ENCODE peak calls at places on chromosomes 13 and 19, in seven cellular contexts. Y, O, M, I, Q, K and C are unnamed samples.

GRCh38 chr13:43573361-43573740 is 213.4 kb downstream of the ENOX1 start:
- DNase-seq in Y (peak; percentile 11), O (peak; percentile 31), M (no peak), I (no peak), Q (no peak), K (peak; percentile 39), C (no peak)

GRCh38 chr19:4557971-4558941 is 1.2 kb downstream of the SEMA6B start:
- DNase-seq in Y (no peak), O (peak; percentile 67), M (peak; percentile 47), I (peak; percentile 34), Q (no peak), K (no peak), C (no peak)

GRCh38 chr13:42547615-42548014 is 26.3 kb upstream of the TNFSF11 start:
- DNase-seq in Y (no peak), O (no peak), M (no peak), I (no peak), Q (no peak), K (no peak), C (no peak)

GRCh38 chr19:47186337-47187022 is 44.5 kb downstream of the BBC3 start:
- DNase-seq in Y (no peak), O (no peak), M (peak; percentile 24), I (no peak), Q (no peak), K (no peak), C (no peak)

GRCh38 chr19:48798937-48799336 is 11.9 kb downstream of the BCAT2 start:
- DNase-seq in Y (no peak), O (peak; percentile 77), M (peak; percentile 53), I (no peak), Q (no peak), K (peak; percentile 23), C (no peak)

GRCh38 chr13:94858856-94859811 is 146.8 kb upstream of the SOX21 start:
- DNase-seq in Y (no peak), O (peak; percentile 13), M (no peak), I (peak; percentile 36), Q (no peak), K (peak; percentile 47), C (peak; percentile 12)

GRCh38 chr13:45336025-45336800 is 4.8 kb downstream of the TPT1 start:
- DNase-seq in Y (no peak), O (peak; percentile 21), M (no peak), I (no peak), Q (no peak), K (no peak), C (no peak)

GRCh38 chr13:41496420-41497234 is 39.3 kb downstream of the RGCC start:
- DNase-seq in Y (peak; percentile 31), O (no peak), M (no peak), I (no peak), Q (no peak), K (peak; percentile 74), C (peak; percentile 20)

GRCh38 chr13:44267966-44268365 is 105.7 kb upstream of the SERP2 start:
- DNase-seq in Y (no peak), O (no peak), M (no peak), I (no peak), Q (no peak), K (peak; percentile 91), C (peak; percentile 62)

GRCh38 chr13:109859898-109860297 is 73.5 kb upstream of the IRS2 start:
- DNase-seq in Y (no peak), O (no peak), M (peak; percentile 28), I (no peak), Q (no peak), K (no peak), C (no peak)
- H3K4me3 ChIP-seq in Y (no peak overlapping the region), O (no peak overlapping the region), M (no peak overlapping the region), I (no peak overlapping the region), Q (no peak overlapping the region), K (no peak overlapping the region), C (no peak overlapping the region)

DNA sequence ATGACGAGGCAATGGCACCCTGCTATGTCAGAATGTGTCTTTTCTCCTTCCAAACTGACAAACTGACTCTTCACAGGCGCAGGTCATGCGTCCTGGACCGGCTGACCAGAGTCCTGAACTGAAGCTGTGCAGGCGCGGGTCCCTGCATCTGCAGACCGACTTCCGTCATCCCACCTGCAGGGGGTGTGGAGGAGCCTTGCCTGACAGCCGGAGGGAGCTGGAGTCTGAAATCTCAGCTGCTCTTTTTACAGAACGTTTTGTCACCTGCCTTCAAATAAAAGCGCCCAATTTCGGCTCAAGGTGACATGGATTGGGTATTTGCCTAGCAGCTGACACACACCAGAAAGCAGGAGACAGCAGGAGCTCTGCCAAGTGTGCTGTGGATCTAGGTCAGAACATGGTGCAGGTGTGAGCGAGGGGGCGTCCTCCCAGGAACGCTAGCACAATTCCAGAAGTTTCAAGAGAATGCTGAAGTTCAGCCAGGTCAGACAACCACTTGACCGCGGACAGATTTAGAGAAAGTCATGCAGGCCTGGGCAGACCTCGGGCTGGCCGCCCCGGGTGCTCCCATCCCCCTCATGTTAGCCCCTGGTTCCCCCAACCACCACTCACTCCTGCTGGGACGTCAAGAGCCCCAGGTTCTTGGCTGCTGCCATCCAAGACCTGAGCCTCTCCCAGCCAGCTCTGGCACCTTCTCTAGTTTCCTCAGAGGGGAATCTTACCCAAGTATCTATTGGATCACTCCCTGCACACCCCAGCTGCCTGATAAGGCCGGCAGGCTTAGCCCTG is 32.8 kb downstream of the ELL start:
- DNase-seq in Y (no peak), O (peak; percentile 85), M (no peak), I (no peak), Q (no peak), K (no peak), C (no peak)
- TF ChIP-seq CTCF in Y (peak; percentile 28), O (peak; percentile 68), M (peak; percentile 39), I (peak; percentile 16), Q (peak; percentile 10), K (peak; percentile 21), C (peak; percentile 25)

DNA sequence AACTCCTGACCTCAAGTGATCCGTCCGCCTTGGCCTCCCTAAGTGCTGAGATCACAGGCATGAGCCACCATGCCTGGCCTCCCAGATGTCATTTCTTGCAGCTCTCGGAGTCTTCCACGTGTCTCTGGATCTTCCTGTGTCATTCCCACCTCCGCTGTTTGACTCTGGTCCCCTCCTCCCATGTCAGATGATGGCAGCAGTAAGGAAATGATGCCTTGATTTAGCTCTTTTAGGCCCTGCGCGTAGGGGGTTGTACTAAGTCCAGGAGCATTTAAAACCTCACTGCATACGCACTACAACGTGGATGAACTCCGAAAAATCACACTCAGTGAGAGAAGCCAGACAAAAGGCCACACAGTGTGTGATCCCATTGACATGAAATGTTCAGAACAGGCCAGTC is 113.1 kb downstream of the GNG7 start:
- DNase-seq in Y (no peak), O (peak; percentile 0), M (no peak), I (no peak), Q (no peak), K (no peak), C (no peak)
- H3K4me3 ChIP-seq in Y (no peak overlapping the region), O (no peak overlapping the region), M (no peak overlapping the region), I (no peak overlapping the region), Q (no peak overlapping the region), K (no peak overlapping the region), C (no peak overlapping the region)

GRCh38 chr19:44055870-44056269 is 4.0 kb downstream of the ZNF223 start:
- DNase-seq in Y (no peak), O (peak; percentile 37), M (no peak), I (no peak), Q (no peak), K (no peak), C (no peak)
- TF ChIP-seq CTCF in Y (no peak), O (peak; percentile 65), M (peak; percentile 14), I (no peak), Q (no peak), K (no peak), C (no peak)

DNA sequence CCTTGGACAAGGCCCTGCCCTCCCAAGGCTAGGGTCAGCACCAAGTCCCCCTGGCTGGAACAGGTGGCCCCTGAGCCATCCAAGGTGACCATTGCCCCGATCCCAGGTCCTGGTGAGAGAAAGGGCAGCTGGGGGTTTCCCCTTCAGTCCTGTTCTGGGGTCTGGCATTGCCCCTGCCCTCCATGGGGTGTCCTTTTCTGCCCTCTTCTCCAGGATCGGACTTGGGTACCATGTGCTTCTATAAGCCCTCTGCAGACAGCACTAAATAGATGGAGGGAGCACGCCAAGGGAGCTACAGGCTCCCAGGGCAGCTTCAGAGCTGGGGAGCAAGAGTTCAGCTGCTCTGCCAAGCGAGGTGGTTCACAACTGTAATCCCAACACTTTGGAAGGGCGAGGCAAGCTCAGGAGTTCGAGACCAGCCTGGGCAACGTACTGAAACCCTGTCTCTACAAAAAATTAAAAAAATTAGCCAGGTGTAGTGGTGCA is 13.5 kb upstream of the KCNN1 start:
- DNase-seq in Y (no peak), O (no peak), M (no peak), I (no peak), Q (no peak), K (no peak), C (no peak)
- H3K4me3 ChIP-seq in Y (no peak overlapping the region), O (peak overlapping the region; percentile 72), M (no peak overlapping the region), I (no peak overlapping the region), Q (no peak overlapping the region), K (no peak overlapping the region), C (no peak overlapping the region)

GRCh38 chr19:51341066-51341465 is 873 bp downstream of the VSIG10L start:
- DNase-seq in Y (no peak), O (no peak), M (no peak), I (no peak), Q (no peak), K (no peak), C (no peak)

GRCh38 chr19:51337861-51338562 is 3.9 kb downstream of the VSIG10L start:
- DNase-seq in Y (no peak), O (no peak), M (no peak), I (no peak), Q (no peak), K (no peak), C (no peak)

GRCh38 chr19:51339313-51339686 is 2.6 kb downstream of the VSIG10L start:
- DNase-seq in Y (no peak), O (peak; percentile 91), M (no peak), I (no peak), Q (no peak), K (no peak), C (no peak)

GRCh38 chr19:51338563-51339312 is 3.2 kb downstream of the VSIG10L start:
- DNase-seq in Y (no peak), O (peak; percentile 95), M (peak; percentile 86), I (peak; percentile 86), Q (peak; percentile 66), K (peak; percentile 63), C (peak; percentile 64)

DNA sequence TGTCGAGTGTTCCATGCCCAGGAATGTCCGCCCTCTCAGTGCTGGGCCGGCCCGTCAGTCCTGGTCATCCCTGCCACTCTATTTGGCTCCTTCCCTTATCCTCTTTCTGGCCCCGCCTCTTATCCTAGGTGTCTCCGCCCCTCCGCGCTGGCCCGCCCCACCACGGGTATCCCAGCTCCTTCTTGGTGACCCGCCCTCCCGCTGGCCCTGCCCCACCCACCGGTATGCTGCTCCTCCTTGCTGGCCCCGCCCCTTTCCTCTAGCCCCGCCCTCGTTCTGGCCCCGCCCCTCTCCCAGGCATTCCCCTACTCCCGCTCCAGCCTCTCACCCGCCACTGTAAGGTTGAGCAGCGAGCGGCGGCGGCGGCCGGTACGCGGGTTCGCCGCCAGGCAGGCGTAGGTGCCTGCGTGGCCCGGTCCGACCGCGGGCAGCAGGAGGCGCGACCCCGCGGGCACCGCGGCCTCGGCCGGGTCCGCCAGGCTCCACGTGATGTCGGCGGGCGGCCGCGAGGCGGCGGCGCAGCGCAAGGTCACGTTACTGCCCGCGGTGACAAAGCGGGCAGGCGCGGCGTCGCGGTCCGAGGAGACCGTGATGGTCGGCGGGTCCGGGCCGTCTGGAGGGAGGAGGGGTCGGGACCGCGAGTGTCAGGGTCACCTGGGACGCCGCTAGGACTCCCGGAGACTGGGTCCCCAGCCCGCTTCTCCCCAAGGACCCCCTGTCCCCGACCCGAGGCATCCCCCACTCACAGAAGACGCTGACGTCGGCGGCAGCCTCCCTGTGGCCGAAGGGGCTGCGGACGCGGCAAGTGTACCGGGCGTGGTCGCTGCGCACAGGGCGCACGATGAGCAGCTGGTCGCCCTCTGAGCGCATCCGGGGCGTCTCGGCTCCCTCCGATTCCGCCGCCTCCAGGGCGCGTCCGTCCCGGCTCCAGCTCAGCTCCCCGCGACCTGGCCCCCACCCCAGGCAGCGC is 2.0 kb downstream of the VSIG10L start:
- DNase-seq in Y (peak; percentile 78), O (peak; percentile 99), M (peak; percentile 49), I (peak; percentile 99), Q (peak; percentile 99), K (peak; percentile 97), C (peak; percentile 93)
- TF ChIP-seq CTCF in Y (no peak), O (peak; percentile 36), M (no peak), I (no peak), Q (peak; percentile 24), K (no peak), C (no peak)